ENCODE peak calls at places on chromosome 18, in five cellular contexts. V is AG09309, I is fibroblast of pulmonary artery, X is H1, K is IMR-90. P is an unnamed sample.

GRCh38 chr18:10140928-10141327 is 227.1 kb downstream of the VAPA start:
- DNase-seq in V (no peak), I (no peak), X (peak; percentile 45), K (peak; percentile 52), P (no peak)

GRCh38 chr18:58784601-58785137 is 80.0 kb upstream of the ZNF532 start:
- DNase-seq in V (no peak), I (peak; percentile 17), X (no peak), K (no peak), P (no peak)

GRCh38 chr18:40413160-40413559 is 1541.9 kb upstream of the PIK3C3 start:
- DNase-seq in V (no peak), I (peak; percentile 36), X (peak; percentile 50), K (peak; percentile 45), P (no peak)

GRCh38 chr18:59428018-59428417 is 69.0 kb upstream of the LMAN1 start:
- DNase-seq in V (no peak), I (no peak), X (no peak), K (no peak), P (no peak)

GRCh38 chr18:63775166-63775730 is at the start of gene SERPINB7:
- DNase-seq in V (peak; percentile 71), I (peak; percentile 33), X (no peak), K (peak; percentile 95), P (peak; percentile 63)

GRCh38 chr18:38886852-38887670 is 1321.5 kb upstream of the CELF4 start:
- DNase-seq in V (no peak), I (no peak), X (no peak), K (no peak), P (no peak)

GRCh38 chr18:70072678-70073077 is 125.0 kb upstream of the CD226 start:
- DNase-seq in V (no peak), I (peak; percentile 72), X (no peak), K (peak; percentile 50), P (no peak)

GRCh38 chr18:43780782-43781340 is 503.6 kb upstream of the SYT4 start:
- DNase-seq in V (peak; percentile 67), I (peak; percentile 33), X (no peak), K (peak; percentile 29), P (peak; percentile 24)

GRCh38 chr18:74623047-74623816 is 25.6 kb downstream of the ZNF407 start:
- DNase-seq in V (no peak), I (peak; percentile 40), X (no peak), K (peak; percentile 24), P (no peak)
- H3K4me3 ChIP-seq in V (no peak overlapping the region), I (no peak overlapping the region), X (peak overlapping the region; percentile 25), K (no peak overlapping the region), P (no peak overlapping the region)

GRCh38 chr18:13217971-13218375 is 587 bp upstream of the LDLRAD4 start:
- DNase-seq in V (no peak), I (no peak), X (peak; percentile 68), K (no peak), P (no peak)

GRCh38 chr18:13217466-13217961 is 1.0 kb upstream of the LDLRAD4 start:
- DNase-seq in V (no peak), I (peak; percentile 10), X (peak; percentile 65), K (peak; percentile 3), P (no peak)

GRCh38 chr18:13218376-13219011 is at the start of gene LDLRAD4:
- DNase-seq in V (no peak), I (no peak), X (peak; percentile 66), K (no peak), P (no peak)

GRCh38 chr18:13216092-13216582 is 2.4 kb upstream of the LDLRAD4 start:
- DNase-seq in V (peak; percentile 34), I (peak; percentile 55), X (no peak), K (peak; percentile 47), P (peak; percentile 19)

GRCh38 chr18:13216732-13217465 is 1.7 kb upstream of the LDLRAD4 start:
- DNase-seq in V (no peak), I (no peak), X (peak; percentile 72), K (no peak), P (no peak)
- TF ChIP-seq CTCF in V (no peak), I (no peak), X (peak; percentile 14), K (no peak), P (peak; percentile 14)

GRCh38 chr18:50192903-50193795 is 1.8 kb downstream of the MYO5B start:
- DNase-seq in V (no peak), I (no peak), X (peak; percentile 55), K (no peak), P (no peak)
- H3K4me3 ChIP-seq in V (no peak overlapping the region), I (no peak overlapping the region), X (peak overlapping the region; percentile 87), K (no peak overlapping the region), P (no peak overlapping the region)

DNA sequence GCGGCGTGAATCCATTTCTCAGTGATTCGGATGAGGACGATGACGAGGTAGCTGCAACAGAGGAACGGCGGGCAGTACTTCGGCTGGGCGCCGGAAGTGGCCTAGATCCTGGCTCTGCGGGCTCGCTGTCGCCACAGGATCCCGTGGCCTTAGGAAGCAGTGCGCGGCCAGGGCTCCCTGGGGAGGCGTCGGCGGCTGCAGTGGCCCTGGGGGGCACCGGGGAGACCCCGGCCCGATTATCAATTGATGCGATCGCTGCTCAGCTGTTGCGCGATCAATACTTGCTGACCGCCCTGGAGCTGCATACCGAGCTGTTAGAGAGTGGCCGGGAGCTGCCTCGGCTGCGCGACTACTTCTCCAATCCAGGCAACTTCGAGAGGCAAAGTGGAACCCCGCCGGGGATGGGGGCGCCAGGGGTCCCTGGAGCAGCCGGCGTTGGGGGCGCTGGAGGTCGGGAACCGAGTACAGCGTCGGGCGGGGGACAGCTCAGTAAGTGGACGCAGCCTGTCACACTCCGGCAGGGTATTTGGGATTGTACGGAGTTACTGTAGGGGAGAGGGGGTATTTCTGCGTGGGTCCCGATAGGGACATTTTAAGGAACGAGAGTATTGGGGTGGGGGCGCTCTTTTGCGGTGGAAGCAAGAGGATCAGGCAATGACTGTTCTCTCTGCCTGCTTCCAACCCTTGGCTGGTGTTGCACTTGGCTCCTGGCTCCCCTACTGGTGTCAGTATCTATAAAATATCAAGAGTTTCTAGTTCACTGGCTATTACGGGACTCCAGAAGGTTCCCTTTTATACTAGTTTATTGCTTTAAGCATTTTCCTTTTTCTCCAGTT is 706 bp downstream of the RELCH start:
- DNase-seq in V (no peak), I (no peak), X (peak; percentile 60), K (peak; percentile 21), P (no peak)
- TF ChIP-seq CTCF in V (peak; percentile 15), I (peak; percentile 24), X (no peak), K (peak; percentile 7), P (no peak)